ENCODE peak calls at places on chromosomes 12 and 14, in seven cellular contexts. Q is hypothalamus, Z is Ammon's horn, K is astrocyte of the spinal cord, I is AG04450, D is IMR-90, H is LNCaP clone FGC. W is an unnamed sample.

GRCh38 chr12:128844031-128844635 is 9.1 kb upstream of the GLT1D1 start:
- DNase-seq in Q (no peak), Z (no peak), K (no peak), I (no peak), D (no peak), H (no peak), W (no peak)

GRCh38 chr14:104366931-104367810 is 212.4 kb upstream of the C14orf180 start:
- DNase-seq in Q (no peak), Z (no peak), K (no peak), I (no peak), D (no peak), H (no peak), W (no peak)

GRCh38 chr14:58824796-58825195 is 187.0 kb downstream of the DACT1 start:
- DNase-seq in Q (no peak), Z (no peak), K (no peak), I (no peak), D (no peak), H (no peak), W (no peak)

GRCh38 chr14:35088514-35088913 is 33.3 kb downstream of the PPP2R3C start:
- DNase-seq in Q (no peak), Z (no peak), K (no peak), I (no peak), D (peak), H (no peak), W (no peak)

GRCh38 chr14:76056128-76056527 is 70.6 kb downstream of the IFT43 start:
- DNase-seq in Q (no peak), Z (no peak), K (no peak), I (no peak), D (peak), H (no peak), W (no peak)

GRCh38 chr14:101227611-101228594 is 324.4 kb upstream of the RTL1 start:
- DNase-seq in Q (no peak), Z (no peak), K (no peak), I (no peak), D (no peak), H (no peak), W (no peak)

GRCh38 chr14:79483472-79483871 is 727.8 kb downstream of the DIO2 start:
- DNase-seq in Q (no peak), Z (no peak), K (peak), I (peak), D (peak), H (no peak), W (no peak)

GRCh38 chr14:53881161-53881846 is 75.3 kb downstream of the BMP4 start:
- DNase-seq in Q (no peak), Z (no peak), K (peak), I (no peak), D (peak), H (no peak), W (no peak)

GRCh38 chr12:97404549-97404948 is 58.1 kb upstream of the RMST start:
- DNase-seq in Q (no peak), Z (peak), K (peak), I (no peak), D (peak), H (peak), W (peak)

GRCh38 chr14:24389266-24389855 is 9.4 kb upstream of the NYNRIN start:
- DNase-seq in Q (no peak), Z (no peak), K (no peak), I (no peak), D (peak), H (no peak), W (no peak)

GRCh38 chr14:64758711-64759554 is 54.7 kb downstream of the PLEKHG3 start:
- DNase-seq in Q (no peak), Z (peak), K (peak), I (peak), D (peak), H (no peak), W (no peak)

GRCh38 chr12:68435816-68436215 is 103.7 kb upstream of the MDM1 start:
- DNase-seq in Q (no peak), Z (no peak), K (peak), I (peak), D (peak), H (no peak), W (no peak)

GRCh38 chr12:106139422-106140141 is 828 bp upstream of the NUAK1 start:
- DNase-seq in Q (peak), Z (peak), K (peak), I (no peak), D (peak), H (no peak), W (peak)

GRCh38 chr14:100909439-100909838 is 5.9 kb upstream of the RTL1 start:
- DNase-seq in Q (no peak), Z (no peak), K (no peak), I (no peak), D (no peak), H (no peak), W (no peak)

GRCh38 chr12:57694459-57695019 is 607 bp downstream of the OS9 start:
- DNase-seq in Q (no peak), Z (no peak), K (peak), I (no peak), D (no peak), H (no peak), W (no peak)

GRCh38 chr14:87581298-87581697 is 411.7 kb downstream of the GALC start:
- DNase-seq in Q (no peak), Z (no peak), K (no peak), I (no peak), D (no peak), H (no peak), W (no peak)

GRCh38 chr12:29066061-29066588 is 83.0 kb upstream of the FAR2 start:
- DNase-seq in Q (peak), Z (peak), K (peak), I (no peak), D (peak), H (peak), W (peak)

GRCh38 chr12:57176139-57176477 is 28.7 kb upstream of the LRP1-AS start:
- DNase-seq in Q (no peak), Z (no peak), K (no peak), I (no peak), D (no peak), H (no peak), W (no peak)

GRCh38 chr14:23559010-23559920 is 3.2 kb downstream of the THTPA start:
- DNase-seq in Q (no peak), Z (peak), K (peak), I (peak), D (peak), H (no peak), W (no peak)

GRCh38 chr14:66503532-66503931 is 4.4 kb upstream of the GPHN start:
- DNase-seq in Q (no peak), Z (no peak), K (peak), I (no peak), D (peak), H (no peak), W (no peak)

GRCh38 chr12:63086149-63086915 is 64.7 kb downstream of the AVPR1A start:
- DNase-seq in Q (no peak), Z (no peak), K (no peak), I (no peak), D (no peak), H (no peak), W (no peak)

GRCh38 chr12:102567031-102567985 is 86.9 kb upstream of the IGF1 start:
- DNase-seq in Q (no peak), Z (no peak), K (peak), I (peak), D (peak), H (no peak), W (no peak)

GRCh38 chr14:71780075-71780474 is 152.2 kb upstream of the RGS6 start:
- DNase-seq in Q (no peak), Z (no peak), K (no peak), I (no peak), D (no peak), H (no peak), W (peak)

GRCh38 chr12:107458163-107458562 is 227.4 kb upstream of the PWP1 start:
- DNase-seq in Q (no peak), Z (no peak), K (no peak), I (no peak), D (no peak), H (peak), W (no peak)

GRCh38 chr14:73726025-73726961 is 12.1 kb upstream of the PNMA1 start:
- DNase-seq in Q (no peak), Z (peak), K (peak), I (no peak), D (no peak), H (no peak), W (no peak)

GRCh38 chr12:42510823-42511222 is 78.7 kb downstream of the PRICKLE1 start:
- DNase-seq in Q (no peak), Z (no peak), K (no peak), I (no peak), D (no peak), H (no peak), W (no peak)

GRCh38 chr12:92674500-92674899 is 28.3 kb upstream of the PLEKHG7 start:
- DNase-seq in Q (no peak), Z (no peak), K (no peak), I (no peak), D (no peak), H (no peak), W (no peak)

GRCh38 chr12:62660763-62661162 is 194.1 kb downstream of the MON2 start:
- DNase-seq in Q (no peak), Z (no peak), K (peak), I (no peak), D (peak), H (no peak), W (no peak)

GRCh38 chr12:118376089-118377004 is at the start of gene SUDS3:
- DNase-seq in Q (peak), Z (peak), K (peak), I (peak), D (peak), H (no peak), W (peak)

W was measured in putamen.